ENCODE peak calls at places on chromosomes 11 and 22, in eight cellular contexts. I is tibial nerve, E is choroid plexus epithelial cell, Q is stomach, P is lower leg skin, R is neural crest cell, O is type B pancreatic cell, V is endothelial cell. M is an unnamed sample.

GRCh38 chr22:17086750-17087149 is 1.9 kb downstream of the IL17RA start:
- DNase-seq in I (no peak), E (no peak), Q (no peak), P (no peak), R (no peak), O (no peak), V (no peak), M (no peak)

GRCh38 chr11:124865902-124866851 is 945 bp downstream of the ROBO3 start:
- DNase-seq in I (no peak), E (peak), Q (peak), P (no peak), R (peak), O (no peak), V (peak), M (no peak)

GRCh38 chr11:131982154-131982553 is 611.7 kb downstream of the NTM start:
- DNase-seq in I (no peak), E (no peak), Q (no peak), P (no peak), R (no peak), O (no peak), V (no peak), M (no peak)

GRCh38 chr11:34938621-34939020 is 22.2 kb downstream of the PDHX start:
- DNase-seq in I (no peak), E (no peak), Q (no peak), P (no peak), R (no peak), O (no peak), V (no peak), M (no peak)

GRCh38 chr11:72585762-72586590 is 88.2 kb downstream of the PDE2A start:
- DNase-seq in I (peak), E (peak), Q (peak), P (peak), R (peak), O (no peak), V (peak), M (no peak)

GRCh38 chr11:130145328-130145812 is 14.2 kb upstream of the ST14 start:
- DNase-seq in I (no peak), E (no peak), Q (no peak), P (no peak), R (no peak), O (no peak), V (no peak), M (no peak)

GRCh38 chr11:125274309-125274708 is 109.8 kb downstream of the PKNOX2 start:
- DNase-seq in I (no peak), E (no peak), Q (no peak), P (no peak), R (no peak), O (no peak), V (no peak), M (no peak)

GRCh38 chr11:105910095-105910715 is 111.8 kb downstream of the MSANTD4 start:
- DNase-seq in I (no peak), E (peak), Q (no peak), P (no peak), R (no peak), O (no peak), V (no peak), M (no peak)

GRCh38 chr22:17881366-17881765 is 107.1 kb upstream of the BID start:
- DNase-seq in I (no peak), E (no peak), Q (no peak), P (no peak), R (no peak), O (no peak), V (no peak), M (no peak)

GRCh38 chr11:83063073-83063754 is 8.5 kb downstream of the RAB30 start:
- DNase-seq in I (no peak), E (peak), Q (no peak), P (no peak), R (no peak), O (no peak), V (no peak), M (no peak)

GRCh38 chr22:36921309-36922096 is 8.1 kb downstream of the CSF2RB start:
- DNase-seq in I (no peak), E (no peak), Q (peak), P (no peak), R (no peak), O (no peak), V (no peak), M (no peak)

GRCh38 chr11:95076416-95076815 is 9.7 kb downstream of the SRSF8 start:
- DNase-seq in I (peak), E (peak), Q (peak), P (no peak), R (no peak), O (no peak), V (no peak), M (peak)

GRCh38 chr11:67466962-67467771 is 1.9 kb downstream of the TMEM134 start:
- DNase-seq in I (no peak), E (no peak), Q (no peak), P (no peak), R (no peak), O (no peak), V (no peak), M (no peak)

GRCh38 chr11:102309621-102310541 is 7.4 kb upstream of the BIRC3 start:
- DNase-seq in I (no peak), E (no peak), Q (no peak), P (no peak), R (no peak), O (no peak), V (no peak), M (no peak)

GRCh38 chr22:40480996-40481395 is 110.6 kb downstream of the SGSM3 start:
- DNase-seq in I (no peak), E (no peak), Q (no peak), P (no peak), R (no peak), O (no peak), V (peak), M (no peak)

GRCh38 chr22:19568337-19569311 is 44.4 kb upstream of the CLDN5 start:
- DNase-seq in I (no peak), E (peak), Q (no peak), P (no peak), R (no peak), O (no peak), V (no peak), M (peak)

GRCh38 chr11:20125927-20126326 is 34.3 kb downstream of the DBX1 start:
- DNase-seq in I (no peak), E (peak), Q (no peak), P (no peak), R (no peak), O (no peak), V (no peak), M (peak)

GRCh38 chr11:46987183-46987582 is 50.6 kb downstream of the CSTPP1 start:
- DNase-seq in I (no peak), E (no peak), Q (no peak), P (peak), R (no peak), O (no peak), V (no peak), M (no peak)
- TF ChIP-seq CTCF in I (no peak), E (no peak), Q (no peak), P (no peak), R (no peak), O (no peak), V (no peak), M (no peak)

GRCh38 chr11:77642228-77642627 is 4.6 kb upstream of the CLNS1A start:
- DNase-seq in I (no peak), E (no peak), Q (no peak), P (no peak), R (no peak), O (no peak), V (no peak), M (no peak)

GRCh38 chr11:77634724-77635123 is 2.9 kb downstream of the CLNS1A start:
- DNase-seq in I (no peak), E (no peak), Q (no peak), P (no peak), R (no peak), O (no peak), V (no peak), M (no peak)

GRCh38 chr11:77636738-77637344 is 753 bp downstream of the CLNS1A start:
- DNase-seq in I (no peak), E (peak), Q (no peak), P (no peak), R (no peak), O (no peak), V (no peak), M (no peak)

GRCh38 chr11:77633856-77634425 is 3.7 kb downstream of the CLNS1A start:
- DNase-seq in I (no peak), E (peak), Q (no peak), P (no peak), R (no peak), O (no peak), V (no peak), M (no peak)

DNA sequence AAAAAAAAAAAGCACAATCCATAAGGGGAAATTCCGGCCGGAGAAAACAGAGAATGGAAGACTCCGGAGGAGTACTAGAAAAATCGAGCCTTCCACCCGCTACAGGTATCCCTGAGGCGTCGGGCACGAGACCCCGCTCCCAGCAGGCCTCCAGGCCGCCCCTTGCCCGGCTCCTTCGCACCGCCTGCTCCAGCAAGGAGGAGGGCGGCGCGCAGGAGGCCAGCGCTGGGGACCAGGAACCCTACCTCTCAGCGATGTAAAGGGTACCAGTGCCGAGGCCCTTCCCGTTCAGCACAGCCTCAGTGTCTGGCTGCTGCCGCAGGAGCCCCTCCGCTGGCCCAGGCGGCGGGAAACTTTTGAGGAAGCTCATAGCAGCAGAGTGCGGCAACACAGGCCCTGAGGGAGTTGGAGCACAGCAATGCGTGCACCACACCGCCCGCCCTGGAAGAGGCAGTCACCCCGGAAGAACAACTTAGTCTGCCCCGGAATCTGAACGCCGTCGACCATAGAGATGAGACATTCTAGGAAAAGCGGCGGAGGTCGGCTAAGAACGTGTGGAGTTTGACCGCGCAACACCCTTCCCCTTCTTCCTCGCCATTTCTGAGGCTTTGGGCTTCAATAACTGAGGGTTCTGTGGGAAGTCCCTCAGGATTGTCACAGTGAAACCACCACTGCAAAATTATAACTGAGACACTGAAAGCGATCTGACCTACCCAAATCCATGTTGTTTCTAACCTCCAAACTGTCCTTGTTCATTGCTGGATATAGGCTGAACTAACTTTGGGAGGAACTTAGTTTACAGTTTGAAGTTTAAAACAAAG is at the start of gene CLNS1A:
- DNase-seq in I (peak), E (peak), Q (peak), P (peak), R (peak), O (peak), V (peak), M (peak)
- TF ChIP-seq CTCF in I (no peak), E (peak), Q (peak), P (no peak), R (no peak), O (peak), V (no peak), M (no peak)

GRCh38 chr11:64650923-64651523 is 60.0 kb downstream of the SLC22A12 start:
- DNase-seq in I (no peak), E (peak), Q (no peak), P (no peak), R (no peak), O (no peak), V (peak), M (no peak)
- TF ChIP-seq CTCF in I (no peak), E (peak), Q (no peak), P (no peak), R (peak), O (peak), V (peak), M (peak)

DNA sequence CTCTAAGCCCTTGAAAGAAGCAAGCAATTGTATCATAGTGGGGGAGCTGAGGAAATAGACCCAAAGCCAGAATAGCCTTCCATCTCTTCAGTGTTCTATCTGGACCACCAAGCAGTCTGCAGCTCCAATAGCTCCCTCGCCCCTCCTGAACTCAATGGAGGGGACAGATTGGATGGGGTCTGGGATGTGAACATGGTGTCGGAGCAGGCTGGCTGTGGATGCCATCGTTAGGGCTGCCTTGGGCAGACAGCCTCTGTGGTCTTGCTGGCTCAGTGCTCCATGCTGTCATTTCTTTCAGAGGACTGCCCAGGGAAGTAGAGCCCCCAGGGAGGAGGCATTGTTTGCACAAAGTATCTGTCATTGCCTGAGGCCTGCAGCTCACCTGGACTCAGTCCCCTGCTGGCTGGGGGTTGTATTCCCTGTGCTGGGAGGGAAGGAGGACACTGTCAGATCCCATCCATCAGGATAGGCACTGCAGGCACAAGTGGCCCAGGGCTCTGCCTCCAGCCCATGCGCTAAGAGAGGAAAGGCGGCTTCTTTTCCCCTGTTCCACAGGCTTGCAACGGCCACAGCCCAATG is 537.7 kb downstream of the BUD13 start:
- DNase-seq in I (no peak), E (no peak), Q (no peak), P (no peak), R (no peak), O (no peak), V (no peak), M (no peak)
- TF ChIP-seq CTCF in I (no peak), E (no peak), Q (no peak), P (no peak), R (no peak), O (no peak), V (no peak), M (no peak)

GRCh38 chr22:32861330-32861729 is 59.8 kb downstream of the TIMP3 start:
- DNase-seq in I (no peak), E (no peak), Q (no peak), P (no peak), R (no peak), O (no peak), V (no peak), M (no peak)
- TF ChIP-seq CTCF in I (no peak), E (no peak), Q (no peak), P (no peak), R (no peak), O (no peak), V (no peak), M (no peak)

DNA sequence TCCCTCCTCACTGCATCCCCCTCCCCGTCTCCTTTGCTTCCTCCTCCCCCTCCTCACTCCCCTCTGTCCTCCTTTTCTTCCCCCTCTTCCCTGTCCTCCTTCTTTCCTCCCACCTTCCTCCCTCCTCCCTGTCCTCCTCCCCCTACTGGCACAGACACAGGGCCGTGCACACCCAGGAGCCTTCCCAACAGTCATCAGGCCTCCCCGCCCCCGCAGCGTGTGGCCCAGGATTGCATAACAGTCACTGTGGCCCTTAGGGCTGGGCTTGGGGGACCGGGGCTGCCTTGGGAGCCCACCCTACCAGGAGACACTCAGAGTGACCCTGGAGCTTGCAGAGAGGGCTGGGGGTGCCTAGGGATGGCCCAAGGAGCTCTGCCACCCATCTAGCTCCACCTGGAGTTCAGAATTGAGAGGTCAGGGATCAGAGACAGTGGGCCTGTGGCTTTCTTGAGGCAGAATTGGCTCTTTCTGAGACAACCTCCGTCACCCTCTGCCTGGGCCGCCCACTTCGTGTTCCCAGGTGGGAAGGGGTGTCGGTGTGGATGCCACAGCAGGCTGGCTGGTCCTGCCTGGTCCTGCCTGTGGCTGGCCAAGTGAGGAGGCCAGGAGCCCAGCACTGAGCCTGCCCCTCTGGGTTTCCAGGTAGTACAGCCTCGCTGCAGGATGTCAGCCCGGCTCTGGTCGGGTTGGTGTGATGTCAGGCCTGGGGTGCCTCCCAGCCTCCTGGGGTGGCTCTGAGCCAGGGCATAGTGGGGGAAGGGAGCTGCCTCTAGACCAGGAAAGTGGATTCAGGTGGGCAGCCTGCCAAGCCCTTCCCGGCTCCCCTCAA is 1.6 kb downstream of the SPI1 start:
- DNase-seq in I (no peak), E (no peak), Q (no peak), P (peak), R (no peak), O (no peak), V (no peak), M (no peak)
- TF ChIP-seq CTCF in I (no peak), E (no peak), Q (no peak), P (no peak), R (no peak), O (no peak), V (no peak), M (peak)

DNA sequence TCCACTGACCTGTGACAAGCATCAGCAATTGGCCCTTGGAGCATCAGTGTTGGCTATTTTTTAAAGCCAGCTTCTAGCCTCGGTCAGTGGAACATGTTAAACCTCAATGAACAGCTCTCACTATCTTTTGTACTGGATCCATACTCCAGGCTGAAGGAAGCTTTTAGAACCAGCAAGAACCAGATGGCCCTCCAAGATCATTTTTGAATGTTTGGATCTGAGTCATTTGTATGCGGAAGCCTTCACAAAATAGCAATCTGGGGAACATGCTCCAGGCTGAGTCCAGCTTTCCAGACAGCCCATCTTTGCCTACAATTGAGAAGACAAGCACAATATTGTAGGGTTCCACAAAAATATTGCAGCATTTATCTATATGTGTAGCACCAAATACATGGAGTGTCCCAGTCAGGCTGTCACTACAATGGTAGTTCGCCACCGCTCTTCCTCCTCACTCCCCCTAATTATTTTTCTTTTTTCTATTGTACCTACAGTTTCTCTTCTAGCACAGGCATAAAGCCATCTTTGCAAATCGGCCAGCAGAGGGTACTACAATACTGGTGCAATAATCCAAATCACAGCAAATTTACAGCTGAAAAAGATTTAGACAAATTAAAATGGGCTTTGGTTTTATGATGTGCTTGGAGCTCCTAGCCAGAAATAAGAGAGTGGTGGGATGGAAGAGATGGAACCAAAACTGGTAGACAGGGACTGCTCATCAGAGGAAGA is 177.4 kb upstream of the BLID start:
- DNase-seq in I (no peak), E (peak), Q (no peak), P (no peak), R (no peak), O (no peak), V (no peak), M (no peak)
- TF ChIP-seq CTCF in I (no peak), E (peak), Q (no peak), P (no peak), R (peak), O (no peak), V (no peak), M (peak)

GRCh38 chr11:13111813-13112130 is 102.7 kb downstream of the RASSF10 start:
- DNase-seq in I (no peak), E (no peak), Q (no peak), P (no peak), R (no peak), O (no peak), V (no peak), M (no peak)

GRCh38 chr11:13116491-13116890 is 107.4 kb downstream of the RASSF10 start:
- DNase-seq in I (no peak), E (no peak), Q (no peak), P (no peak), R (no peak), O (no peak), V (no peak), M (no peak)

GRCh38 chr11:13117344-13117743 is 108.2 kb downstream of the RASSF10 start:
- DNase-seq in I (no peak), E (no peak), Q (no peak), P (no peak), R (no peak), O (no peak), V (no peak), M (no peak)

GRCh38 chr11:13118194-13118593 is 109.1 kb downstream of the RASSF10 start:
- DNase-seq in I (no peak), E (peak), Q (no peak), P (no peak), R (no peak), O (no peak), V (no peak), M (peak)

GRCh38 chr11:13114566-13115465 is 105.7 kb downstream of the RASSF10 start:
- DNase-seq in I (no peak), E (no peak), Q (peak), P (no peak), R (peak), O (no peak), V (no peak), M (no peak)
- TF ChIP-seq CTCF in I (no peak), E (no peak), Q (peak), P (no peak), R (no peak), O (peak), V (no peak), M (peak)